ENCODE peak calls at places on chromosome 18, in seven cellular contexts. J is HFF-Myc, Z is fibroblast of mammary gland, F is AG04450, B is NB4, D is A549, Q is bronchial epithelial cell. X is an unnamed sample.

GRCh38 chr18:48931680-48932461 is 18.9 kb downstream of the SMAD7 start:
- DNase-seq in J (no peak), Z (no peak), F (no peak), B (peak), D (no peak), Q (no peak), X (no peak)

GRCh38 chr18:72652990-72653593 is 109.0 kb upstream of the CBLN2 start:
- DNase-seq in J (no peak), Z (peak), F (no peak), B (peak), D (peak), Q (peak), X (no peak)

GRCh38 chr18:61926532-61926931 is 33.7 kb upstream of the RNF152 start:
- DNase-seq in J (no peak), Z (no peak), F (no peak), B (no peak), D (no peak), Q (no peak), X (no peak)

GRCh38 chr18:13237641-13238040 is 19.1 kb downstream of the LDLRAD4 start:
- DNase-seq in J (no peak), Z (no peak), F (no peak), B (no peak), D (no peak), Q (no peak), X (no peak)

GRCh38 chr18:76973512-76974302 is 151.3 kb downstream of the ZNF236 start:
- DNase-seq in J (no peak), Z (no peak), F (no peak), B (no peak), D (no peak), Q (no peak), X (no peak)

GRCh38 chr18:26706796-26707406 is 158.5 kb upstream of the KCTD1 start:
- DNase-seq in J (no peak), Z (no peak), F (no peak), B (no peak), D (no peak), Q (no peak), X (no peak)

GRCh38 chr18:40672590-40672989 is 1282.4 kb upstream of the PIK3C3 start:
- DNase-seq in J (no peak), Z (no peak), F (no peak), B (no peak), D (no peak), Q (no peak), X (no peak)

GRCh38 chr18:392926-393325 is 107.6 kb downstream of the COLEC12 start:
- DNase-seq in J (no peak), Z (no peak), F (no peak), B (no peak), D (no peak), Q (no peak), X (no peak)

GRCh38 chr18:61587865-61588264 is 254.6 kb downstream of the CDH20 start:
- DNase-seq in J (no peak), Z (no peak), F (no peak), B (no peak), D (no peak), Q (peak), X (no peak)

GRCh38 chr18:48866028-48866733 is 84.6 kb downstream of the SMAD7 start:
- DNase-seq in J (peak), Z (peak), F (peak), B (no peak), D (no peak), Q (peak), X (peak)

GRCh38 chr18:2847341-2848144 is 737 bp downstream of the EMILIN2 start:
- DNase-seq in J (no peak), Z (peak), F (no peak), B (peak), D (no peak), Q (no peak), X (no peak)

GRCh38 chr18:50994031-50994430 is 26.2 kb downstream of the ELAC1 start:
- DNase-seq in J (no peak), Z (no peak), F (no peak), B (no peak), D (no peak), Q (no peak), X (no peak)

GRCh38 chr18:46336278-46337205 is 232.4 kb downstream of the HAUS1 start:
- DNase-seq in J (no peak), Z (no peak), F (no peak), B (peak), D (no peak), Q (no peak), X (no peak)
- H3K4me3 ChIP-seq in J (no peak), Z (no peak), F (no peak), B (peak), D (no peak), Q (no peak), X (no peak)

GRCh38 chr18:74604774-74605173 is 7.1 kb downstream of the ZNF407 start:
- DNase-seq in J (no peak), Z (no peak), F (no peak), B (no peak), D (no peak), Q (no peak), X (peak)
- TF ChIP-seq CTCF in J (no peak), Z (no peak), F (no peak), B (no peak), D (no peak), Q (no peak), X (no peak)

GRCh38 chr18:11850821-11851155 is 425 bp upstream of the CHMP1B start:
- DNase-seq in J (no peak), Z (peak), F (no peak), B (no peak), D (no peak), Q (peak), X (no peak)

GRCh38 chr18:11851156-11852047 is at the start of gene CHMP1B:
- DNase-seq in J (peak), Z (peak), F (peak), B (peak), D (peak), Q (peak), X (peak)

GRCh38 chr18:11852048-11852341 is 782 bp downstream of the CHMP1B start:
- DNase-seq in J (no peak), Z (no peak), F (no peak), B (no peak), D (no peak), Q (no peak), X (no peak)

GRCh38 chr18:11849279-11849678 is 1.9 kb upstream of the CHMP1B start:
- DNase-seq in J (no peak), Z (no peak), F (no peak), B (no peak), D (no peak), Q (no peak), X (no peak)

DNA sequence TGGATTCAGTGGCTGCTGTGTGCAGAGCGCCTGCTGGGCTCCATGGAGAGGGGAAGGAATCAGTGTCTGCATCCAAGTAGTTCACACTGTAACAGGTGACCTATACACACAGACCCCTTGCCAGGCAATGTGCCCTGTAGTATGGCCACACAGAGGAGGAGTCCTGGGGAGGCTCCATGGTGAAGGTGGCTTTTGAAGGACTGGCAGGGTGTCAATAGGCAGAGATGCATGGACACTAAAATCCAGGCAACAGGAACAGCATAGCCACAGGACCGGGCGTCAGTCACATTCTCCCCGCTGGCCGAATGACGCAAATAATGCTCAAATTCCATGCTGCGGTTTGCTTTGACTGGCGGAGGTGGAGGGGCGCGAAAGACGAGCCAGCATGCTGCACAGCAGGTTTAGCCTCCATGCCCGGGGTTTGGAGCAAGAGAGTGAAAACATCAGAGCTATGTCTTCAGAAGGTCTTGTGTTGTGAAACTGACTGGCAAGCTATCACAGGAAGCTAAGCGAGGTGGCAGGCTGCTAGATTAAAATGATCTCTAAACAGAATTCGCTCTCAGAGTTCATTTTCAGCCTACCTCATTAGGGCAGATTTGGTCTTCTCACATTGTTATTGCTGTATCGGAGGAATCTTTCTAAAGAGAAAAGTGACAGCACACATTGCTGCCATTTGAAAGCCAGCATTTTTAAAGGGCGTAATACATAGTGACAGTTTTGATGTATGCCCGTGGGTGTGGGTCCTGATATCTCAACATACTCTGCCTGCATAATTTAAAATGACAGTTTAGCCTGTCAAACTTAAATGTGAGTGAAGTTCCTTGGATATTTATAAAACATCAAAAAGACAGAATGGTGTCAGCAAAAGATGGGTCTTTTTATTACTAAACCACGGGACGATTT is 1.1 kb upstream of the CHMP1B start:
- DNase-seq in J (peak), Z (peak), F (peak), B (peak), D (peak), Q (peak), X (peak)
- H3K4me3 ChIP-seq in J (peak), Z (peak), F (peak), B (peak), D (peak), Q (peak), X (peak)

GRCh38 chr18:78196280-78196679 is 783.3 kb upstream of the SALL3 start:
- DNase-seq in J (no peak), Z (no peak), F (no peak), B (no peak), D (no peak), Q (no peak), X (no peak)

GRCh38 chr18:78192044-78192443 is 787.6 kb upstream of the SALL3 start:
- DNase-seq in J (no peak), Z (no peak), F (no peak), B (no peak), D (no peak), Q (peak), X (no peak)
- TF ChIP-seq CTCF in J (no peak), Z (no peak), F (no peak), B (no peak), D (no peak), Q (no peak), X (no peak)

GRCh38 chr18:8835556-8835955 is 130.2 kb downstream of the MTCL1 start:
- DNase-seq in J (peak), Z (peak), F (no peak), B (peak), D (no peak), Q (peak), X (no peak)
- H3K4me3 ChIP-seq in J (no peak), Z (no peak), F (no peak), B (no peak), D (no peak), Q (no peak), X (no peak)

GRCh38 chr18:52991246-52991645 is 651.2 kb downstream of the DCC start:
- DNase-seq in J (no peak), Z (no peak), F (no peak), B (no peak), D (no peak), Q (no peak), X (no peak)

GRCh38 chr18:52995875-52996274 is 655.9 kb downstream of the DCC start:
- DNase-seq in J (no peak), Z (no peak), F (no peak), B (no peak), D (no peak), Q (no peak), X (no peak)

DNA sequence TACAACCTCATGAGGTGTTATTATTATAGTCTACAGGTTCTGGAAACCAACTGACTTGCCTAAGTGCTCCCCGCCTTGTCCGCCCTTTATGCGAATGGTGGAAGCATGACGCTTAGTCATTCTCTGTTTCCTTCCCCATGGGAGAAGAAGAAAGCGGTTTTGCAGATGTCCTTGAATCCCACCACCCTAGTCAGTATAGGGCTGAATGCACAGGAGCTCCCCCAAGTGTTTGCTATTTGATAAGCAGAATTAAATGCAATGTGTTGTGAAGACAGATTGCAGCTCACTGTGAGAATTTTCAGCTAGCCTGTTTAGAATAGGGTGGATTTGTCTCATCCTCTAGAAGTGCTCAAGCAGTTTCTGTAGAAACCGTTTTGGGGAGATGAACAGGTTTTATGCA is 652.0 kb downstream of the DCC start:
- DNase-seq in J (no peak), Z (no peak), F (no peak), B (peak), D (peak), Q (no peak), X (no peak)
- TF ChIP-seq CTCF in J (no peak), Z (no peak), F (no peak), B (peak), D (no peak), Q (peak), X (peak)

DNA sequence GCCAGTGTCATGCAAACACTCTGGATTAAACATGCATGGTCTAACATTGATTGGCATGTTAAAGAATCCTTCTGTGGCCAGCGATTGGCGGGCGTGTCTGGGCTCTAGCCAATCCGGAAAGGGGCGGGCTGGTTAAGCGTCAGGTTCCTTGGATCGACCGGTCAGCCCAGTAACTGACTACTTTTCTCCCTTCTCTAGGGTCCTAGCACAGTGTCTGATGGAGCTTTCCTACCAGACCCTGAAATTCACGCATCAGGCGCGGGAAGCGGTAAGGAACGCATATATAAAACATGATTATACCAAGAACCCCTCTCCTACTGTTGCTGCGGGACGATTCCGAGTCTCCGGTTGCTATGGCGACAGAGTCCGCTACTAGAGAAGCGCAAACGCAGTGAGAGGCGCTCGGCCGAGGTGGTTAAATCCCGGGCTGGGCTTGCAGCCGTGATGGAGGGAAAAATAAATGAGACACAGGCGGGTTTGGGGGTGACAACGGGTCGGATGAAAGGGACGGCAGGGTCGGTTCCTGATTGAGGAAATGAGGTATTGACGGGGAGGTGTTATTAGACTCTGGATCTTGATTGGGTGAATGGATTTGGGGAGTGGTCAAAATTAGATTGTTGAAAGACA is 29.4 kb downstream of the KATNAL2 start:
- DNase-seq in J (peak), Z (peak), F (peak), B (no peak), D (peak), Q (peak), X (no peak)
- H3K4me3 ChIP-seq in J (peak), Z (peak), F (peak), B (no peak), D (peak), Q (peak), X (peak)